ENCODE peak calls at places on chromosomes 4 and X, in ten cellular contexts. Q is RWPE2; I is CD4-positive, CD25-positive, alpha-beta regulatory T cell; J is aorta; C is CD8-positive, alpha-beta T cell; T is CD4-positive, alpha-beta memory T cell; X is astrocyte; N is tibial nerve; H is lower lobe of right lung; E is SK-N-SH. K is an unnamed sample. For H3K36me3, the result is how much of the 10 kb centered on the place peaks cover.

GRCh38 chr4:155899891-155900290 is 3.6 kb upstream of the TDO2 start:
- DNase-seq in J (no peak), I (no peak), C (no peak), T (no peak), N (no peak), E (no peak), H (no peak), Q (no peak), X (peak), K (no peak)

GRCh38 chrX:27840881-27841280 is 33.1 kb downstream of the MAGEB10 start:
- DNase-seq in I (no peak), Q (no peak), E (no peak), C (no peak), T (no peak), J (no peak), X (no peak), H (no peak), N (no peak), K (no peak)

GRCh38 chr4:1502501-1502886 is 96.3 kb upstream of the NKX1-1 start:
- DNase-seq in Q (peak), N (no peak), C (no peak), I (no peak), H (peak), E (no peak), J (no peak), X (no peak), T (no peak), K (no peak)

GRCh38 chr4:3342182-3342854 is 49.5 kb downstream of the RGS12 start:
- DNase-seq in H (no peak), N (no peak), T (no peak), I (peak), C (peak), J (no peak), Q (no peak), X (peak), E (no peak), K (peak)

GRCh38 chr4:110119880-110120279 is 78.5 kb downstream of the ELOVL6 start:
- DNase-seq in E (no peak), N (no peak), H (no peak), Q (no peak), J (no peak), X (peak), C (no peak), I (no peak), T (no peak), K (no peak)

GRCh38 chr4:17168571-17168970 is 270.1 kb upstream of the LDB2 start:
- DNase-seq in H (no peak), X (peak), Q (no peak), I (no peak), J (no peak), C (no peak), E (no peak), N (no peak), T (no peak), K (peak)

GRCh38 chrX:126697091-126697490 is 122.4 kb upstream of the PRR32 start:
- DNase-seq in C (no peak), X (no peak), H (no peak), J (no peak), I (no peak), Q (no peak), E (no peak), T (no peak), N (no peak), K (no peak)

GRCh38 chr4:143421609-143422008 is 84.9 kb downstream of the GAB1 start:
- DNase-seq in X (peak), J (no peak), Q (no peak), H (no peak), E (no peak), T (no peak), C (no peak), I (no peak), N (no peak), K (no peak)

GRCh38 chrX:71117358-71117757 is 1.0 kb upstream of the MED12 start:
- DNase-seq in I (no peak), N (no peak), Q (no peak), H (no peak), X (no peak), T (no peak), J (no peak), E (no peak), C (no peak), K (no peak)
- H3K27ac ChIP-seq in I (peak), N (no peak), Q (no peak), H (no peak), X (no peak), T (peak), J (no peak), E (no peak), C (peak), K (no peak)

GRCh38 chr4:113293043-113293560 is 243.6 kb downstream of the ANK2 start:
- DNase-seq in E (no peak), X (peak), Q (no peak), C (no peak), T (no peak), J (peak), I (no peak), N (no peak), H (no peak), K (peak)
- H3K4me3 ChIP-seq in E (no peak), X (peak), Q (no peak), C (no peak), T (no peak), J (peak), I (no peak), N (peak), H (peak), K (no peak)

GRCh38 chr4:67581913-67582312 is 23.4 kb downstream of the STAP1 start:
- DNase-seq in C (no peak), I (no peak), N (no peak), T (no peak), H (no peak), Q (no peak), J (no peak), X (no peak), E (no peak), K (no peak)

GRCh38 chr4:67584496-67584895 is 26.0 kb downstream of the STAP1 start:
- DNase-seq in J (no peak), T (no peak), I (no peak), X (no peak), H (no peak), E (no peak), Q (no peak), C (no peak), N (no peak), K (no peak)

GRCh38 chr4:67581208-67581857 is 22.8 kb downstream of the STAP1 start:
- DNase-seq in I (peak), T (peak), H (no peak), E (no peak), N (no peak), Q (no peak), C (no peak), X (no peak), J (no peak), K (no peak)

GRCh38 chr4:67587156-67587555 is 28.6 kb downstream of the STAP1 start:
- DNase-seq in C (no peak), X (no peak), H (no peak), N (no peak), T (no peak), Q (no peak), I (no peak), J (no peak), E (no peak), K (no peak)
- H3K36me3 ChIP-seq in C (under half), X (under half), H (under half), N (under half), T (under half), Q (under half), I (under half), J (under half), E (under half), K (under half)

GRCh38 chrX:17024896-17025295 is 78.4 kb downstream of the REPS2 start:
- DNase-seq in X (no peak), T (no peak), Q (no peak), I (no peak), J (no peak), N (no peak), E (peak), C (no peak), H (no peak), K (no peak)
- H3K27ac ChIP-seq in X (no peak), T (no peak), Q (no peak), I (no peak), J (no peak), N (no peak), E (no peak), C (no peak), H (no peak), K (no peak)

DNA sequence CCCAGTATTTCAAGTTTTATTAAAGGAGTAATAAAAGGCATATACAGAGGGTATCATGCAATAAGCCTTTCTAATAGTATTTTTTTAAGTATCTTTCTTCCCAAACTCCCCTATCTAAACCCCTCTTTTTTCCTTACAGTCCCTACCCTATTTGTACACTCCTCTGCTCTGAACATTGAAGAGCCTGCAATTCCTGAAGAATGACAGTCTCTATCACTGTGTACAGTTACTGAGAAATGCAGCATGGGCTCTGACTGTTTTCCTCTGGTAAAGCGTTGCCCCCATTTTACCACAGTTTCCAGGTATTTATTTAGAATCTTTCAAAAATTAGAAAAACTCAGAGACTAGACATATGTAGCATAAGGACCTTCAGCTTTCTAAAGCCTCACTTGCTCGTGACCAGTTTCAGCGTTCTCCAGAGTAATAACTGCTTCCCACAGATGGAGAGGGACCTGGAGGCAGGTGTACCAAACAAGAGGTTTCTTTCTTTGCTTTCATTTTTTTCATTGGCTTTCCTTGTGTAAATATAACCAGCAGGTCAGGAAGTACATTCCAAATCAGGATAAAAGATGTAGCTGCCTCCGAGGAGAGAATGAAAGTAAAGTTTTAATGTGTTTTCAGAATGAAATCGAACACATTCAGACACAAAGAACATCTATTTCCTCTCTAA is 230.8 kb downstream of the CFAP299 start:
- DNase-seq in X (no peak), J (no peak), T (no peak), Q (no peak), H (no peak), I (no peak), N (no peak), E (no peak), C (no peak), K (no peak)
- H3K4me3 ChIP-seq in X (no peak), J (peak), T (no peak), Q (peak), H (peak), I (no peak), N (peak), E (peak), C (no peak), K (no peak)

DNA sequence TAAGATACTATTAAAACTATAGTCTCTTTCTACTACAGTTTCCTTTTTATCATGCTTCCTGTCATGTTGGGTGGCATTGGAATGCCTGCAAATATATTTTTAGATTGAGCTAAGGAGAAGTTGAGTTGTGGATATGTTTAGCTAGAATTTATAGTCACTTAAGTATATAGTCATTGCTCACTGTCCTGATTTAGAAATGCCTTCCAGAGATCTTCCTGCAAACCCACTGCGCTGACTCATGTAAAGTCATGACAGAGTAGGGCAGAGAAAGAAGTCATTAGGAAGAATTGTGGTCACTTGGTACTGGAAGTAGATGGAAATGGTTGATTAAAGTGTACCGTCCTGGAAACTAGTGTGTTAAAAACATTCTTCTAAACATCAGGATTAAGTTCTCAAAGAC is 490.3 kb upstream of the PABPC4L start:
- DNase-seq in Q (no peak), X (peak), C (no peak), N (no peak), E (no peak), H (no peak), J (no peak), I (no peak), T (no peak), K (peak)
- H3K36me3 ChIP-seq in Q (under half), X (under half), C (under half), N (under half), E (under half), H (under half), J (under half), I (under half), T (under half), K (under half)

DNA sequence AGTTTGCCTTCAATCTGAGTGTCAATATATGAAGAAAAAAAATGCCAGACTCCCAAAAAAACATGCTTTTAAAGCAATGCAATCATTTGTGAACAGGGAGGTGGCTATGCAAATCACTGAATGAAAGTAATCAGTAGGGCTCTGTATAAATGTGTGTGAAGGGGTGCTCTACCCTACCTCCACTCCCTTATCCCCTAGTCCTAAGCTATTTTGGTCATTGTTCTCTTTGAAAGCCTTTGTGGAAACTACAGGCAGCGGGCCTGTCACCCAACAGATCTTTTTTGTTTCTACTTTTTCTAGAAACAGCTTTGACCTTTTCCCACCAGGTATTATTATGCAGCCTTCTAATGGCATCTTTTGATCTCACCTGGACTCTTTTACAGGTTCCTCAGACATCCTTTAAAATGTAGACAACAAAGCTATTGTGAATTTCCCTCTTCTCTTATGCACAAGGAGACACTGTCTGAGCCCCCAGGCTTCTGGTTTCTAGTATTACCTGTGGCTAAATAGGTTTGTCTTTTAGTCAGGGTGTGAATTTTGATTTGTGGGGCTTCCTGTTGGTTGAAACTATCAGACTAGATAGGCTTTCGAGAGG is 9.2 kb downstream of the BOD1L1 start:
- DNase-seq in N (no peak), I (no peak), T (no peak), X (no peak), Q (no peak), C (no peak), E (no peak), H (no peak), J (no peak), K (no peak)
- H3K27ac ChIP-seq in N (no peak), I (no peak), T (no peak), X (no peak), Q (no peak), C (no peak), E (no peak), H (no peak), J (no peak), K (no peak)

GRCh38 chrX:151178746-151179145 is 2.4 kb downstream of the GPR50 start:
- DNase-seq in H (no peak), Q (no peak), T (no peak), C (no peak), J (no peak), N (no peak), E (no peak), X (no peak), I (no peak), K (no peak)
- H3K4me3 ChIP-seq in H (no peak), Q (no peak), T (no peak), C (no peak), J (no peak), N (no peak), E (no peak), X (no peak), I (no peak), K (no peak)